ENCODE peak calls at places on chromosomes 6 and 20, in seven cellular contexts. S is tibial nerve, P is GM23248, F is A549, U is adrenal gland, N is left ventricle myocardium inferior, X is mesenchymal stem cell. W is an unnamed sample.

GRCh38 chr20:43508106-43508505 is 609 bp downstream of the L3MBTL1 start:
- DNase-seq in U (no peak), F (peak; percentile 21), X (no peak), N (no peak), P (no peak), S (no peak), W (no peak)

GRCh38 chr6:158460602-158461092 is 99.2 kb upstream of the TMEM181 start:
- DNase-seq in N (no peak), X (peak; percentile 30), F (no peak), S (no peak), U (no peak), P (peak; percentile 80), W (no peak)

GRCh38 chr6:79813854-79814477 is 133.4 kb downstream of the ELOVL4 start:
- DNase-seq in P (peak; percentile 74), S (peak; percentile 93), F (peak; percentile 8), X (peak; percentile 66), U (peak; percentile 74), N (peak; percentile 46), W (peak; percentile 33)

GRCh38 chr6:150687508-150687907 is 87.8 kb downstream of the PLEKHG1 start:
- DNase-seq in N (peak; percentile 80), P (no peak), U (no peak), X (no peak), F (no peak), S (no peak), W (no peak)

GRCh38 chr6:53250137-53250760 is 98.5 kb downstream of the ELOVL5 start:
- DNase-seq in F (no peak), N (no peak), U (no peak), P (peak; percentile 66), X (peak; percentile 29), S (no peak), W (no peak)

GRCh38 chr6:72522735-72523141 is 99.1 kb upstream of the KCNQ5 start:
- DNase-seq in F (peak; percentile 1), X (no peak), N (no peak), P (no peak), U (no peak), S (no peak), W (no peak)

GRCh38 chr20:46572790-46573189 is 22.3 kb upstream of the OCSTAMP start:
- DNase-seq in P (no peak), N (no peak), S (no peak), X (no peak), U (no peak), F (no peak), W (no peak)

GRCh38 chr6:167287513-167288048 is 3.5 kb upstream of the UNC93A start:
- DNase-seq in P (no peak), X (no peak), U (no peak), F (no peak), N (no peak), S (no peak), W (no peak)

GRCh38 chr6:11276911-11277274 is 44.4 kb upstream of the NEDD9 start:
- DNase-seq in P (peak; percentile 11), F (no peak), N (no peak), X (peak; percentile 33), S (no peak), U (no peak), W (no peak)

GRCh38 chr20:50373674-50374286 is 136.4 kb upstream of the PTPN1 start:
- DNase-seq in P (peak; percentile 49), U (no peak), S (no peak), X (no peak), F (peak; percentile 43), N (no peak), W (peak; percentile 30)

GRCh38 chr6:157143885-157144795 is 179.2 kb downstream of the TMEM242 start:
- DNase-seq in U (no peak), N (no peak), X (no peak), S (no peak), F (no peak), P (no peak), W (no peak)

GRCh38 chr6:77353129-77353528 is 110.2 kb downstream of the HTR1B start:
- DNase-seq in P (no peak), N (no peak), U (no peak), X (no peak), F (no peak), S (no peak), W (no peak)

GRCh38 chr20:1877604-1878195 is 17.5 kb upstream of the SIRPA start:
- DNase-seq in P (no peak), F (no peak), U (no peak), S (no peak), N (no peak), X (no peak), W (no peak)

GRCh38 chr6:100472674-100473073 is 8.0 kb upstream of the SIM1 start:
- DNase-seq in P (peak; percentile 82), N (no peak), F (no peak), X (peak; percentile 21), S (no peak), U (no peak), W (no peak)

GRCh38 chr20:62370115-62370806 is 3.1 kb upstream of the LAMA5 start:
- DNase-seq in N (no peak), X (peak; percentile 86), F (no peak), S (peak; percentile 47), U (no peak), P (peak; percentile 65), W (no peak)

GRCh38 chr20:34211591-34211990 is 29.6 kb upstream of the ASIP start:
- DNase-seq in P (no peak), U (no peak), F (no peak), X (no peak), N (no peak), S (no peak), W (no peak)

GRCh38 chr6:13280253-13280652 is 48.1 kb downstream of the TBC1D7 start:
- DNase-seq in X (no peak), N (no peak), F (no peak), P (no peak), S (no peak), U (no peak), W (no peak)

GRCh38 chr6:26550250-26550993 is 12.3 kb downstream of the HMGN4 start:
- DNase-seq in F (no peak), N (peak; percentile 56), P (peak; percentile 75), U (no peak), X (peak; percentile 61), S (no peak), W (peak; percentile 55)

GRCh38 chr20:47506335-47506734 is 4.6 kb downstream of the NCOA3 start:
- DNase-seq in P (no peak), F (no peak), N (no peak), S (no peak), X (no peak), U (no peak), W (no peak)

GRCh38 chr6:1208876-1209275 is 103.0 kb upstream of the FOXQ1 start:
- DNase-seq in S (no peak), P (no peak), X (peak; percentile 13), F (no peak), U (no peak), N (no peak), W (no peak)

GRCh38 chr6:33787954-33788693 is 806 bp downstream of the LEMD2 start:
- DNase-seq in F (peak; percentile 60), X (peak; percentile 87), P (peak; percentile 89), S (peak; percentile 68), U (peak; percentile 75), N (peak; percentile 77), W (peak; percentile 49)

GRCh38 chr20:51738877-51739447 is 29.2 kb downstream of the ATP9A start:
- DNase-seq in F (no peak), S (no peak), U (no peak), X (no peak), P (no peak), N (no peak), W (no peak)

GRCh38 chr6:123022980-123023379 is 26.9 kb downstream of the CLVS2 start:
- DNase-seq in S (no peak), X (peak; percentile 6), N (no peak), F (no peak), P (no peak), U (no peak), W (no peak)

DNA sequence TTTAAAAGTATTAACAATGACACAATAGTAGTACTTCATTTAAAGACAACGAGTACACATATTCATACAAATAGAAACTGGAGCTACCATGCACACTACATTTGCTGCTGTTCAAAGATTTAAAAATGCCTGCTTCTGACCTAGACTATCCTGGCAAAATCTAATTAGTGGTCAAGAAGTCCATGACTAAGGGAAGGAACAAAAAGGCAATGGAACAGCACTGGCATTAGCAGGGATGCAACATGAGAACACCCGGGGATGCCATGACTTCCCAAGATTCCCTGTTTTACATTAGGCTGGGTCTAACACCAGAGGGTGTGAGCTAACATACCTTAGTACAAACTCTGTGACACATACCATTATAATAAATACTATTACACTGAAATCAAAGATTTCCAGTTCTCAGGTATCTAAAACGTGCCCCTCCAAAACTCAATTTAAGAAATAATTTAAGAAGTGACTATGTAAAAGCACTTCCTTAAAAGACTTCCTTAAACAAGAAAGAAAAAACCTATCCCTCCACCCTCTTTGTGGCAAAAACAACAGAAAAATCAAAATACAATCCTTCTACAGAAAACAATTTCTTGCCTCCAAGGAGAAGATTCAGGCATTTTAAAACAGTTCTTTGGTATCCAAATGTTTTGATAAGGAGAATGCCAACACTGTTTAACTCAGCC is 25.5 kb downstream of the CHD6 start:
- DNase-seq in P (peak; percentile 5), U (no peak), F (no peak), N (no peak), S (no peak), X (no peak), W (no peak)
- H3K9me3 ChIP-seq in P (no peaks in the 10 kb centered on the region), U (no peaks in the 10 kb centered on the region), F (no peaks in the 10 kb centered on the region), N (peaks cover 42% of the 10 kb centered on the region), S (no peaks in the 10 kb centered on the region), X (peaks cover 9% of the 10 kb centered on the region), W (peaks cover 9% of the 10 kb centered on the region)

DNA sequence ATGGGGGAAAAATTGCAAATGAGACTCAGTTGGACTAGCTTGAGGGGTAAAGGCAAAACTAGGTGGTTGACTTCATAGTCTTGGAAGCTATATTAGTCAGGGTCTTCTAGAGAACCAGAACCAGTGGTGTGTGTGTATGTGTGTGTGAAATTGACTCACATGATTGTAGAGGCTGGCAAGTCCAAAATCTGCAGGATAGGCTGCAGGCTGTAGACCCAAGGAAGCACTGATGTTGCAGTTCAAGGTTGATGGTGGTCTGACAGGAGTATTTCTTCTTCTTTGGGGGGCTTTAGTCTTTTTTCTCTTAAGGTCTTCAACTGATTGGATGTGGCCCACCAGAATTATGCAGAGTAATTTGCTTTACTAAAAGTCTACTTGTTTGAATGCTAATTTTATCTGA is 217.4 kb downstream of the MANEA start:
- DNase-seq in P (no peak), X (no peak), S (no peak), U (no peak), N (no peak), F (no peak), W (no peak)
- H3K4me3 ChIP-seq in P (no peak overlapping the region), X (no peak overlapping the region), S (no peak overlapping the region), U (no peak overlapping the region), N (no peak overlapping the region), F (no peak overlapping the region), W (no peak overlapping the region)

DNA sequence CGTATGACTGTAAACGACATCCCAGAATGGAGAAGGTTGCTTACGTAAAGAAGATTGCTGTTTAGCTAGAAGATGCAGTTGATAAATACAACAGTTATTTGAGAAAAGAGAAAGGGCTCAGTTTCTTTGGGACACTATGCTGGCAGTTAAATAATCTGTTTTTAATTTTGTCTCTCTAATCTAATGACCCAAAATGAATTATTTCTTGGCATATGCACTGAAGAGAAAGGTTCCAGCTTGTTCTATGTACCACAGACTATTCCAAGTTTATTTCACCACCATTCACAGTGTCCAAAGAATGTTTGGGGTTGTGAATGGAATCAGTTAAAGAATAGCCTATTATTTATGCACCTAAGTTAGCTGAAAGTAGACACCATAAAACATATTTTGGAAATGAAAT is 449.9 kb downstream of the RNF144B start:
- DNase-seq in P (no peak), S (no peak), X (no peak), F (no peak), N (no peak), U (no peak), W (no peak)
- H3K9me3 ChIP-seq in P (no peaks in the 10 kb centered on the region), S (no peaks in the 10 kb centered on the region), X (peaks cover 20% of the 10 kb centered on the region), F (no peaks in the 10 kb centered on the region), N (no peaks in the 10 kb centered on the region), U (no peaks in the 10 kb centered on the region), W (no peaks in the 10 kb centered on the region)

GRCh38 chr20:13082366-13082765 is 73.6 kb downstream of the SPTLC3 start:
- DNase-seq in X (no peak), S (no peak), F (no peak), P (no peak), U (no peak), N (no peak), W (no peak)
- H3K4me3 ChIP-seq in X (no peak overlapping the region), S (no peak overlapping the region), F (no peak overlapping the region), P (no peak overlapping the region), U (no peak overlapping the region), N (no peak overlapping the region), W (no peak overlapping the region)

W was measured in CD8-positive, alpha-beta memory T cell.